ENCODE peak calls at places on chromosomes 7 and 10, in six cellular contexts. One of them, this sample, is unnamed.

GRCh38 chr10:19932806-19933371 is 116.7 kb downstream of the PLXDC2 start:
- DNase-seq in psoas muscle: no peak
- DNase-seq in GM23248: no peak
- DNase-seq in SJSA1: no peak
- DNase-seq in astrocyte of the spinal cord: no peak
- DNase-seq in cardiac muscle cell: no peak
- DNase-seq in this sample: no peak

GRCh38 chr10:47027108-47027811 is 116.0 kb downstream of the PTPN20 start:
- DNase-seq in psoas muscle: peak; percentile 11
- DNase-seq in GM23248: no peak
- DNase-seq in SJSA1: peak; percentile 38
- DNase-seq in astrocyte of the spinal cord: no peak
- DNase-seq in cardiac muscle cell: no peak
- DNase-seq in this sample: no peak

GRCh38 chr10:114401195-114401741 is 3.0 kb downstream of the AFAP1L2 start:
- DNase-seq in psoas muscle: peak; percentile 76
- DNase-seq in GM23248: peak; percentile 67
- DNase-seq in SJSA1: no peak
- DNase-seq in astrocyte of the spinal cord: peak; percentile 46
- DNase-seq in cardiac muscle cell: peak; percentile 87
- DNase-seq in this sample: peak; percentile 24

GRCh38 chr7:24365606-24366005 is 81.6 kb downstream of the NPY start:
- DNase-seq in psoas muscle: no peak
- DNase-seq in GM23248: no peak
- DNase-seq in SJSA1: no peak
- DNase-seq in astrocyte of the spinal cord: no peak
- DNase-seq in cardiac muscle cell: no peak
- DNase-seq in this sample: no peak

GRCh38 chr7:33258561-33258960 is 129.2 kb downstream of the BBS9 start:
- DNase-seq in psoas muscle: no peak
- DNase-seq in GM23248: peak; percentile 74
- DNase-seq in SJSA1: no peak
- DNase-seq in astrocyte of the spinal cord: no peak
- DNase-seq in cardiac muscle cell: peak; percentile 47
- DNase-seq in this sample: peak; percentile 57

GRCh38 chr7:28157311-28157710 is 23.3 kb downstream of the JAZF1 start:
- DNase-seq in psoas muscle: no peak
- DNase-seq in GM23248: peak; percentile 18
- DNase-seq in SJSA1: no peak
- DNase-seq in astrocyte of the spinal cord: no peak
- DNase-seq in cardiac muscle cell: no peak
- DNase-seq in this sample: no peak

GRCh38 chr7:157925383-157925875 is 588.6 kb downstream of the DNAJB6 start:
- DNase-seq in psoas muscle: no peak
- DNase-seq in GM23248: no peak
- DNase-seq in SJSA1: no peak
- DNase-seq in astrocyte of the spinal cord: no peak
- DNase-seq in cardiac muscle cell: no peak
- DNase-seq in this sample: no peak

GRCh38 chr7:112383671-112384417 is 66.4 kb upstream of the IFRD1 start:
- DNase-seq in psoas muscle: no peak
- DNase-seq in GM23248: peak; percentile 28
- DNase-seq in SJSA1: no peak
- DNase-seq in astrocyte of the spinal cord: no peak
- DNase-seq in cardiac muscle cell: peak; percentile 43
- DNase-seq in this sample: no peak

GRCh38 chr10:30022590-30022989 is 36.8 kb downstream of the JCAD start:
- DNase-seq in psoas muscle: no peak
- DNase-seq in GM23248: no peak
- DNase-seq in SJSA1: no peak
- DNase-seq in astrocyte of the spinal cord: no peak
- DNase-seq in cardiac muscle cell: no peak
- DNase-seq in this sample: no peak

GRCh38 chr10:73251683-73252444 is 580 bp downstream of the MRPS16 start:
- DNase-seq in psoas muscle: peak; percentile 14
- DNase-seq in GM23248: peak; percentile 95
- DNase-seq in SJSA1: no peak
- DNase-seq in astrocyte of the spinal cord: no peak
- DNase-seq in cardiac muscle cell: peak; percentile 12
- DNase-seq in this sample: peak; percentile 16

GRCh38 chr10:29712108-29712507 is 77.3 kb upstream of the SVIL start:
- DNase-seq in psoas muscle: no peak
- DNase-seq in GM23248: no peak
- DNase-seq in SJSA1: peak; percentile 16
- DNase-seq in astrocyte of the spinal cord: peak; percentile 48
- DNase-seq in cardiac muscle cell: no peak
- DNase-seq in this sample: no peak

GRCh38 chr10:25083546-25084111 is 67.2 kb downstream of the THNSL1 start:
- DNase-seq in psoas muscle: no peak
- DNase-seq in GM23248: peak; percentile 11
- DNase-seq in SJSA1: no peak
- DNase-seq in astrocyte of the spinal cord: no peak
- DNase-seq in cardiac muscle cell: no peak
- DNase-seq in this sample: no peak

GRCh38 chr10:17669185-17669872 is 25.4 kb downstream of the STAM start:
- DNase-seq in psoas muscle: no peak
- DNase-seq in GM23248: no peak
- DNase-seq in SJSA1: no peak
- DNase-seq in astrocyte of the spinal cord: no peak
- DNase-seq in cardiac muscle cell: no peak
- DNase-seq in this sample: no peak

GRCh38 chr7:111324228-111324627 is 233.3 kb downstream of the LRRN3 start:
- DNase-seq in psoas muscle: no peak
- DNase-seq in GM23248: no peak
- DNase-seq in SJSA1: no peak
- DNase-seq in astrocyte of the spinal cord: no peak
- DNase-seq in cardiac muscle cell: no peak
- DNase-seq in this sample: no peak

GRCh38 chr7:27784399-27785053 is 44.6 kb downstream of the TAX1BP1 start:
- DNase-seq in psoas muscle: no peak
- DNase-seq in GM23248: peak; percentile 81
- DNase-seq in SJSA1: no peak
- DNase-seq in astrocyte of the spinal cord: peak; percentile 69
- DNase-seq in cardiac muscle cell: peak; percentile 63
- DNase-seq in this sample: peak; percentile 84

GRCh38 chr7:33725641-33726040 is 179.7 kb upstream of the BMPER start:
- DNase-seq in psoas muscle: no peak
- DNase-seq in GM23248: no peak
- DNase-seq in SJSA1: no peak
- DNase-seq in astrocyte of the spinal cord: no peak
- DNase-seq in cardiac muscle cell: no peak
- DNase-seq in this sample: no peak

GRCh38 chr10:86974484-86974883 is 6.2 kb downstream of the ADIRF start:
- DNase-seq in psoas muscle: no peak
- DNase-seq in GM23248: no peak
- DNase-seq in SJSA1: no peak
- DNase-seq in astrocyte of the spinal cord: no peak
- DNase-seq in cardiac muscle cell: no peak
- DNase-seq in this sample: no peak

GRCh38 chr10:22712959-22713852 is 1.2 kb downstream of the PIP4K2A start:
- DNase-seq in psoas muscle: peak; percentile 21
- DNase-seq in GM23248: peak; percentile 66
- DNase-seq in SJSA1: no peak
- DNase-seq in astrocyte of the spinal cord: peak; percentile 22
- DNase-seq in cardiac muscle cell: peak; percentile 31
- DNase-seq in this sample: peak; percentile 63

GRCh38 chr10:102413053-102413705 is 5.4 kb downstream of the PSD start:
- DNase-seq in psoas muscle: no peak
- DNase-seq in GM23248: peak; percentile 41
- DNase-seq in SJSA1: no peak
- DNase-seq in astrocyte of the spinal cord: no peak
- DNase-seq in cardiac muscle cell: peak; percentile 43
- DNase-seq in this sample: peak; percentile 42

GRCh38 chr7:25069900-25070443 is 55.1 kb downstream of the CYCS start:
- DNase-seq in psoas muscle: peak; percentile 33
- DNase-seq in GM23248: peak; percentile 89
- DNase-seq in SJSA1: peak; percentile 60
- DNase-seq in astrocyte of the spinal cord: peak; percentile 83
- DNase-seq in cardiac muscle cell: peak; percentile 88
- DNase-seq in this sample: peak; percentile 95

GRCh38 chr10:103968441-103969391 is 1.8 kb downstream of the SLK start:
- DNase-seq in psoas muscle: no peak
- DNase-seq in GM23248: peak; percentile 55
- DNase-seq in SJSA1: no peak
- DNase-seq in astrocyte of the spinal cord: peak; percentile 17
- DNase-seq in cardiac muscle cell: no peak
- DNase-seq in this sample: peak; percentile 39

GRCh38 chr10:109737626-109738025 is 185.7 kb downstream of the XPNPEP1 start:
- DNase-seq in psoas muscle: no peak
- DNase-seq in GM23248: no peak
- DNase-seq in SJSA1: no peak
- DNase-seq in astrocyte of the spinal cord: no peak
- DNase-seq in cardiac muscle cell: no peak
- DNase-seq in this sample: no peak

GRCh38 chr7:134834689-134835462 is 55.4 kb downstream of the CALD1 start:
- DNase-seq in psoas muscle: no peak
- DNase-seq in GM23248: no peak
- DNase-seq in SJSA1: no peak
- DNase-seq in astrocyte of the spinal cord: peak; percentile 60
- DNase-seq in cardiac muscle cell: peak; percentile 72
- DNase-seq in this sample: no peak

GRCh38 chr7:46900312-46901263 is 681.3 kb downstream of the TNS3 start:
- DNase-seq in psoas muscle: no peak
- DNase-seq in GM23248: peak; percentile 2
- DNase-seq in SJSA1: no peak
- DNase-seq in astrocyte of the spinal cord: peak; percentile 9
- DNase-seq in cardiac muscle cell: peak; percentile 59
- DNase-seq in this sample: no peak

GRCh38 chr7:424961-425793 is 94.5 kb downstream of the PDGFA start:
- DNase-seq in psoas muscle: peak; percentile 48
- DNase-seq in GM23248: peak; percentile 56
- DNase-seq in SJSA1: no peak
- DNase-seq in astrocyte of the spinal cord: no peak
- DNase-seq in cardiac muscle cell: no peak
- DNase-seq in this sample: no peak

DNA sequence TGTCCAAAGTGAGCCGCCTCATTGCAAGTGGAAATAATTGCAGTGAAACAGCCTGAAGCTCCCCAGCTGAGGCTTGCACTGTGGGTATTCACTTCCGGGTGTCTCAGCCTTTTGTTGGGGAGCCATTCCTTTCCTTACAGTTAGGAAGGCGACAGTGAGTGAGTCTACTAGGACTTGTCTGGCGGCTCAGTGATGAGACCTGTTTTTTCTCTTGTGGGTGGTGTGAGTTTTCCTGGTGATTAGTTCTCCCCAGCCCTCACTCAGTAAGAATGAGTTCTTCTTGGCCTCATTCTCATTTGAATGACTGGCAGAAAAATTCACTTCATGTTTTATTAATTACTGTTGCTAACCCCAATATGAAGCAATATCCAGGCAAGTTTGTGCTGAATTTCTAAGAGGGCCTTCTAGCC is 2.6 kb downstream of the PGAM1 start:
- DNase-seq in psoas muscle: no peak
- DNase-seq in GM23248: peak; percentile 86
- DNase-seq in SJSA1: no peak
- DNase-seq in astrocyte of the spinal cord: no peak
- DNase-seq in cardiac muscle cell: peak; percentile 32
- DNase-seq in this sample: peak; percentile 48
- H3K4me3 ChIP-seq in psoas muscle: peak overlapping the region; percentile 94
- H3K4me3 ChIP-seq in GM23248: peak overlapping the region; percentile 88
- H3K4me3 ChIP-seq in SJSA1: no peak overlapping the region
- H3K4me3 ChIP-seq in astrocyte of the spinal cord: peak overlapping the region; percentile 29
- H3K4me3 ChIP-seq in cardiac muscle cell: peak overlapping the region; percentile 62
- H3K4me3 ChIP-seq in this sample: peak overlapping the region; percentile 97

GRCh38 chr10:13717936-13718772 is 131.4 kb downstream of the PRPF18 start:
- DNase-seq in psoas muscle: peak; percentile 77
- DNase-seq in GM23248: peak; percentile 94
- DNase-seq in SJSA1: peak; percentile 90
- DNase-seq in astrocyte of the spinal cord: peak; percentile 97
- DNase-seq in cardiac muscle cell: peak; percentile 97
- DNase-seq in this sample: peak; percentile 90
- H3K4me3 ChIP-seq in psoas muscle: peak overlapping the region; percentile 48
- H3K4me3 ChIP-seq in GM23248: peak overlapping the region; percentile 58
- H3K4me3 ChIP-seq in SJSA1: peak overlapping the region; percentile 6
- H3K4me3 ChIP-seq in astrocyte of the spinal cord: no peak overlapping the region
- H3K4me3 ChIP-seq in cardiac muscle cell: no peak overlapping the region
- H3K4me3 ChIP-seq in this sample: peak overlapping the region; percentile 72

DNA sequence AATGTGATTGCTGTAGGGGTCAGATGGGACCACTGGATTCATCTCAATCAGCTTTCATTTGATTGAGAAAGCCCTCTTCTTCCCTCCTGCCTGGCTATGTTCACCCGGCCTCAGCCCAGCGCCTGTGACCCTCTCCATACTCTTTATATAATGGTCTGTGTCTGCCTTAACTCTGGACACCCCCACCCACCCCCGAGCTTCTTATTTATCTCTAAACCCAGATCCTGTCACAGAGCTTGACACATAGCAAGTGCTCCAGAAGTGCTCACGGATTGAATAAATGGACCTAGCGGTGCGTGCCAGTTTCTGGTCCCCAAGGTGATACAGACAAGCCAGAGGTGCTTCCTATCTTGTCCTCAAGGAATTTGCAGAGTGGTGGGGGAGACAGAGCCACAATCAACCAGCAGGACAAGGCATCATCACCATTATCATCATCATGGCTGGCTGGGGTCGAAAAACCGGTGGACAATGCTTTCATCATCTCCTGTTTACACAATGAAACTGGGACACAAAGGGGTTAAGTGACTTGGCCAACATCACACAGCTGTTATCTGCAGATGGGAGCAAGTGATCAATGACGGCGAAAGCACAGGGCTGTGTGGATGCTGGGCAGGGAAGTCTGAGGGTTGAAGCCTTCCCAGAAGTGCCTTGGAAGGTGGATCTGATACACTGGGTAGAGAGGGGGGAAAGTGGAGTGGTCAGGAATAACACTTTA is 2.2 kb upstream of the LOXL4 start:
- DNase-seq in psoas muscle: no peak
- DNase-seq in GM23248: no peak
- DNase-seq in SJSA1: no peak
- DNase-seq in astrocyte of the spinal cord: no peak
- DNase-seq in cardiac muscle cell: no peak
- DNase-seq in this sample: no peak
- H3K4me3 ChIP-seq in psoas muscle: no peak overlapping the region
- H3K4me3 ChIP-seq in GM23248: no peak overlapping the region
- H3K4me3 ChIP-seq in SJSA1: no peak overlapping the region
- H3K4me3 ChIP-seq in astrocyte of the spinal cord: no peak overlapping the region
- H3K4me3 ChIP-seq in cardiac muscle cell: no peak overlapping the region
- H3K4me3 ChIP-seq in this sample: no peak overlapping the region

GRCh38 chr7:148882192-148882591 is 1.9 kb downstream of the EZH2 start:
- DNase-seq in psoas muscle: no peak
- DNase-seq in GM23248: no peak
- DNase-seq in SJSA1: no peak
- DNase-seq in astrocyte of the spinal cord: no peak
- DNase-seq in cardiac muscle cell: no peak
- DNase-seq in this sample: no peak
- H3K4me3 ChIP-seq in psoas muscle: no peak overlapping the region
- H3K4me3 ChIP-seq in GM23248: peak overlapping the region; percentile 94
- H3K4me3 ChIP-seq in SJSA1: peak overlapping the region; percentile 95
- H3K4me3 ChIP-seq in astrocyte of the spinal cord: no peak overlapping the region
- H3K4me3 ChIP-seq in cardiac muscle cell: peak overlapping the region; percentile 100
- H3K4me3 ChIP-seq in this sample: peak overlapping the region; percentile 94

GRCh38 chr10:105161767-105162166 is 520.7 kb downstream of the SORCS3 start:
- DNase-seq in psoas muscle: no peak
- DNase-seq in GM23248: no peak
- DNase-seq in SJSA1: no peak
- DNase-seq in astrocyte of the spinal cord: no peak
- DNase-seq in cardiac muscle cell: no peak
- DNase-seq in this sample: no peak
- H3K4me3 ChIP-seq in psoas muscle: no peak overlapping the region
- H3K4me3 ChIP-seq in GM23248: no peak overlapping the region
- H3K4me3 ChIP-seq in SJSA1: no peak overlapping the region
- H3K4me3 ChIP-seq in astrocyte of the spinal cord: no peak overlapping the region
- H3K4me3 ChIP-seq in cardiac muscle cell: no peak overlapping the region
- H3K4me3 ChIP-seq in this sample: no peak overlapping the region

This sample was measured in adipocyte.